ENCODE peak calls at places on chromosomes 16 and 17, in eight cellular contexts. C is NB4; P is colonic mucosa; E is cardiac muscle cell; A is body of pancreas; Z is fibroblast of lung; H is GM23248; S is CD8-positive, alpha-beta T cell. W is an unnamed sample.
A peak's percentile ranks its signal among the peaks of the same experiment; 100 is the strongest.

GRCh38 chr17:58556833-58557250 is 42.4 kb upstream of the MTMR4 start:
- DNase-seq in S (no peak), Z (no peak), A (no peak), C (peak; percentile 53), E (no peak), H (no peak), P (no peak), W (peak; percentile 33)

GRCh38 chr16:37511-37910 is 15.9 kb downstream of the POLR3K start:
- DNase-seq in S (no peak), Z (no peak), C (peak; percentile 29), A (no peak), P (no peak), H (no peak), E (no peak), W (no peak)

GRCh38 chr17:245020-245419 is 63.6 kb upstream of the DOC2B start:
- DNase-seq in Z (no peak), H (no peak), P (no peak), S (no peak), E (no peak), A (peak; percentile 4), C (no peak), W (no peak)

GRCh38 chr16:85486256-85486915 is 126.7 kb upstream of the GSE1 start:
- DNase-seq in H (no peak), P (no peak), Z (no peak), S (no peak), A (peak; percentile 47), E (no peak), C (no peak), W (no peak)

GRCh38 chr16:47716571-47716970 is 255.4 kb downstream of the PHKB start:
- DNase-seq in Z (no peak), C (no peak), A (no peak), E (no peak), H (no peak), S (no peak), P (no peak), W (no peak)

GRCh38 chr16:20884240-20884556 is 16.0 kb downstream of the DCUN1D3 start:
- DNase-seq in Z (peak; percentile 91), A (no peak), P (no peak), S (no peak), C (peak; percentile 48), H (peak; percentile 65), E (no peak), W (no peak)

GRCh38 chr16:8678068-8678927 is 3.9 kb downstream of the ABAT start:
- DNase-seq in P (no peak), Z (no peak), E (no peak), H (peak; percentile 84), C (no peak), A (no peak), S (no peak), W (no peak)

GRCh38 chr17:57889892-57890856 is 40.3 kb upstream of the MRPS23 start:
- DNase-seq in A (peak; percentile 99), Z (peak; percentile 84), E (no peak), C (no peak), H (peak; percentile 97), S (no peak), P (peak; percentile 65), W (no peak)

GRCh38 chr16:27526169-27526568 is 23.5 kb downstream of the GTF3C1 start:
- DNase-seq in A (peak; percentile 71), C (no peak), P (no peak), E (peak; percentile 86), S (no peak), H (no peak), Z (peak; percentile 9), W (no peak)

GRCh38 chr16:58498341-58499091 is 1.4 kb upstream of the NDRG4 start:
- DNase-seq in S (no peak), A (no peak), C (no peak), P (no peak), E (no peak), Z (no peak), H (no peak), W (no peak)

GRCh38 chr17:77507116-77507885 is 366.5 kb downstream of the SEC14L1 start:
- DNase-seq in Z (no peak), H (peak; percentile 19), P (no peak), S (no peak), E (peak; percentile 14), C (no peak), A (peak; percentile 4), W (no peak)

GRCh38 chr17:60147553-60148241 is 2.1 kb upstream of the CA4 start:
- DNase-seq in Z (no peak), A (no peak), E (no peak), H (no peak), C (peak; percentile 81), S (no peak), P (peak; percentile 71), W (no peak)

GRCh38 chr17:21215935-21216334 is 2.0 kb upstream of the TMEM11 start:
- DNase-seq in C (peak; percentile 41), A (no peak), S (no peak), E (no peak), Z (no peak), P (no peak), H (no peak), W (no peak)

GRCh38 chr16:56933828-56934598 is 2.1 kb downstream of the HERPUD1 start:
- DNase-seq in A (peak; percentile 4), P (no peak), S (no peak), Z (no peak), C (no peak), E (no peak), H (no peak), W (no peak)
- H3K4me3 ChIP-seq in A (peak overlapping the region; percentile 95), P (peak overlapping the region; percentile 68), S (peak overlapping the region; percentile 96), Z (peak overlapping the region; percentile 80), C (peak overlapping the region; percentile 92), E (peak overlapping the region; percentile 85), H (peak overlapping the region; percentile 98), W (peak overlapping the region; percentile 94)

DNA sequence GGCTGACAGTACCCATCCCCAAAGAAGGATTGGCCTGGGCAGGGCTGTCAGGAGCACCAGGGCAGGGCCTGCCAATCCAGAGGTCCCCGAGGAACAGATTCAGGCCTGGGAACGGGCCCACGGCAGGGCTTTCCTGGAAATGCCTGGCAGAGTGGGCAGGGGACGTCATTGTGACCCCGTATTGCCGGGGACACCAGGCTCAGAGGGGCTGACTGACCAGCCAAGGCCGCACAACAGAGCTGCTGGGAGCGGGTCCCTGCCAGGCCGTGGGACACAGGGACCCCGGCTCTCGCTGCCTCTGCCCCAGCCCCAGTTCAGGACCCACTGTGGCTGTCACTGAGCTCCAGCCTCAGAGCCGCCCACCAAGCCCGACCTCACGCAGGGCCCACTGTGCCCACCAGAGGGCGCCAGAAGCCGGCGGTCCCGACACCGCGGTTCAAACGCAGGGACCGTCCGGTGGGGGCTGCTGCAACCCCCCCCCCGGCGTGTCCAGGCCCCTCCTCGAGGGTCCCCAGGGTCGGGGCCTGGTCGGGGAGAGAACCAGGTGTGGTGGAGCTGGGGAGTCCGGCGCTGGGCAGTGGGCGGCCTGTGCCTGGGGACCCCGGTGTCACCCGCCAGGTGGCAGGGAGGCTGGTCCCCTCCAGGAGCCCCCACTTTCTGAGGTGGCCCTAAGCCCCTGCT is 15.2 kb upstream of the SSTR5 start:
- DNase-seq in Z (no peak), A (peak; percentile 63), C (no peak), E (peak; percentile 69), H (peak; percentile 43), P (peak; percentile 51), S (peak; percentile 75), W (peak; percentile 25)
- H3K4me3 ChIP-seq in Z (no peak overlapping the region), A (no peak overlapping the region), C (no peak overlapping the region), E (no peak overlapping the region), H (no peak overlapping the region), P (no peak overlapping the region), S (no peak overlapping the region), W (no peak overlapping the region)

GRCh38 chr16:52546291-52546941 is 527 bp downstream of the TOX3 start:
- DNase-seq in E (peak; percentile 12), A (no peak), P (peak; percentile 28), H (peak; percentile 1), C (no peak), Z (no peak), S (no peak), W (no peak)

GRCh38 chr16:52548261-52549010 is 1.5 kb upstream of the TOX3 start:
- DNase-seq in E (peak; percentile 8), H (no peak), S (no peak), C (no peak), A (no peak), P (no peak), Z (no peak), W (peak; percentile 7)

GRCh38 chr16:52549011-52549692 is 2.2 kb upstream of the TOX3 start:
- DNase-seq in E (peak; percentile 40), A (no peak), C (no peak), S (no peak), Z (peak; percentile 24), P (no peak), H (no peak), W (no peak)

GRCh38 chr16:52547001-52547833 is at the start of gene TOX3:
- DNase-seq in Z (no peak), E (peak; percentile 48), C (no peak), A (peak; percentile 72), P (peak; percentile 75), S (no peak), H (peak; percentile 1), W (no peak)

GRCh38 chr16:52547834-52548215 is 882 bp upstream of the TOX3 start:
- DNase-seq in Z (no peak), E (no peak), P (no peak), A (no peak), S (no peak), H (no peak), C (no peak), W (no peak)
- H3K4me3 ChIP-seq in Z (no peak overlapping the region), E (no peak overlapping the region), P (peak overlapping the region; percentile 19), A (no peak overlapping the region), S (no peak overlapping the region), H (no peak overlapping the region), C (no peak overlapping the region), W (no peak overlapping the region)

DNA sequence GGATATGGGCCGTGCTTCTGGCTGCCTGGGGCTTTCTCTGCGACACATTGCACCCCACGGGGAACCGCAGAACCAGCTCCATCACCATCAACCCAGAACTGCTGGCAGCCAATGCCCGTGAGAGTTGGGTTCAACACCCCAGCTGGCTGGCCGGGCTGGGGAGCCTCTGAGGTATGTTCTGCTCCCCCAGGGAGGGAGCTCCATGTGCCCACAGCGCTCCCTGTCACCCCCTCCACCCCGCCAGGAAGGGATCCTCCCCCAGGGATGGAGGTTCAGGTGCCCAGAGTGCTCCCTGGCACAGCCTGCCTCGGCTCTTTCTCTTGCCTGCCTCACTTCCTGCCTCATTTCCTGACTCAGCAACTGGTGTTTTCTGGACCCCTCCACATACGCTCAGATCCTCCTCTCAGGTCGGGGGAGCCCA is 24.2 kb upstream of the MPRIP start:
- DNase-seq in E (no peak), C (no peak), P (no peak), S (no peak), H (no peak), Z (no peak), A (no peak), W (no peak)
- H3K4me3 ChIP-seq in E (no peak overlapping the region), C (no peak overlapping the region), P (no peak overlapping the region), S (no peak overlapping the region), H (no peak overlapping the region), Z (no peak overlapping the region), A (no peak overlapping the region), W (no peak overlapping the region)

GRCh38 chr17:12492450-12492849 is 173.2 kb upstream of the MYOCD start:
- DNase-seq in A (no peak), P (no peak), E (no peak), S (no peak), C (no peak), Z (peak; percentile 96), H (no peak), W (no peak)
- H3K4me3 ChIP-seq in A (no peak overlapping the region), P (no peak overlapping the region), E (no peak overlapping the region), S (no peak overlapping the region), C (no peak overlapping the region), Z (no peak overlapping the region), H (no peak overlapping the region), W (no peak overlapping the region)

GRCh38 chr16:31401436-31401835 is 8.3 kb downstream of the ITGAD start:
- DNase-seq in H (no peak), S (no peak), Z (no peak), E (no peak), C (no peak), A (no peak), P (no peak), W (no peak)
- H3K4me3 ChIP-seq in H (no peak overlapping the region), S (no peak overlapping the region), Z (no peak overlapping the region), E (no peak overlapping the region), C (no peak overlapping the region), A (no peak overlapping the region), P (no peak overlapping the region), W (no peak overlapping the region)